ENCODE peak calls at places on chromosomes 1 and 21, in four cellular contexts. O is ascending aorta; F is CD4-positive, alpha-beta T cell; W is endothelial cell of umbilical vein. N is an unnamed sample. For H3K9me3, the result is how much of the 10 kb centered on the place peaks cover.

GRCh38 chr1:210688482-210689233 is 360.0 kb downstream of the HHAT start:
- DNase-seq in O (no peak), F (no peak), W (no peak), N (no peak)

GRCh38 chr1:247295274-247295684 is 36.4 kb downstream of the ZNF496 start:
- DNase-seq in O (no peak), F (no peak), W (no peak), N (no peak)

GRCh38 chr1:233459968-233460367 is 132.4 kb downstream of the MAP3K21 start:
- DNase-seq in O (no peak), F (no peak), W (no peak), N (no peak)

GRCh38 chr1:212860713-212861581 is 2.9 kb downstream of the FLVCR1 start:
- DNase-seq in O (no peak), F (no peak), W (no peak), N (no peak)

GRCh38 chr1:47187926-47188250 is 1.9 kb downstream of the PDZK1IP1 start:
- DNase-seq in O (peak), F (no peak), W (no peak), N (no peak)

GRCh38 chr21:45371649-45372048 is 33.3 kb upstream of the COL18A1 start:
- DNase-seq in O (no peak), F (no peak), W (no peak), N (no peak)

GRCh38 chr1:25991937-25992688 is 5.8 kb downstream of the PAFAH2 start:
- DNase-seq in O (no peak), F (no peak), W (no peak), N (no peak)

GRCh38 chr21:42160950-42161225 is 58.1 kb upstream of the ABCG1 start:
- DNase-seq in O (peak), F (no peak), W (no peak), N (no peak)

GRCh38 chr1:215891673-215892072 is 324.6 kb downstream of the KCTD3 start:
- DNase-seq in O (no peak), F (no peak), W (no peak), N (no peak)

GRCh38 chr1:9852410-9853301 is 28.9 kb upstream of the CLSTN1 start:
- DNase-seq in O (no peak), F (no peak), W (no peak), N (no peak)

GRCh38 chr1:8911416-8912309 is 33.2 kb upstream of the ENO1 start:
- DNase-seq in O (no peak), F (no peak), W (no peak), N (no peak)

GRCh38 chr1:68442822-68443556 is 6.8 kb downstream of the RPE65 start:
- DNase-seq in O (peak), F (no peak), W (peak), N (no peak)

GRCh38 chr1:228937851-228938247 is 202.6 kb downstream of the RHOU start:
- DNase-seq in O (no peak), F (no peak), W (no peak), N (no peak)

GRCh38 chr1:226980565-226981385 is 40.7 kb downstream of the COQ8A start:
- DNase-seq in O (no peak), F (no peak), W (no peak), N (no peak)

GRCh38 chr1:168391759-168392681 is 111.3 kb downstream of the TBX19 start:
- DNase-seq in O (no peak), F (no peak), W (no peak), N (no peak)

GRCh38 chr1:27330786-27331185 is 8.8 kb downstream of the TMEM222 start:
- DNase-seq in O (no peak), F (no peak), W (no peak), N (no peak)

GRCh38 chr1:87951852-87952251 is 623.2 kb downstream of the LMO4 start:
- DNase-seq in O (no peak), F (no peak), W (peak), N (no peak)

GRCh38 chr1:57431400-57431799 is 7.5 kb upstream of the DAB1 start:
- DNase-seq in O (no peak), F (no peak), W (no peak), N (no peak)

GRCh38 chr1:31372961-31373896 is at the start of gene FABP3:
- DNase-seq in O (peak), F (no peak), W (peak), N (no peak)

GRCh38 chr1:34924759-34925555 is 4.5 kb downstream of the DLGAP3 start:
- DNase-seq in O (peak), F (peak), W (peak), N (peak)

GRCh38 chr1:112251766-112252506 is 144.1 kb upstream of the CTTNBP2NL start:
- DNase-seq in O (peak), F (no peak), W (peak), N (no peak)

GRCh38 chr1:4351453-4351852 is 303.0 kb upstream of the AJAP1 start:
- DNase-seq in O (no peak), F (no peak), W (no peak), N (no peak)
- H3K9me3 ChIP-seq in O (under half), F (under half), W (under half), N (under half)

GRCh38 chr1:95437011-95437410 is 203.0 kb downstream of the RWDD3 start:
- DNase-seq in O (no peak), F (no peak), W (no peak), N (no peak)

GRCh38 chr1:95435611-95436010 is 201.6 kb downstream of the RWDD3 start:
- DNase-seq in O (no peak), F (no peak), W (no peak), N (no peak)

GRCh38 chr1:95438213-95438948 is 204.4 kb downstream of the RWDD3 start:
- DNase-seq in O (no peak), F (no peak), W (no peak), N (no peak)

DNA sequence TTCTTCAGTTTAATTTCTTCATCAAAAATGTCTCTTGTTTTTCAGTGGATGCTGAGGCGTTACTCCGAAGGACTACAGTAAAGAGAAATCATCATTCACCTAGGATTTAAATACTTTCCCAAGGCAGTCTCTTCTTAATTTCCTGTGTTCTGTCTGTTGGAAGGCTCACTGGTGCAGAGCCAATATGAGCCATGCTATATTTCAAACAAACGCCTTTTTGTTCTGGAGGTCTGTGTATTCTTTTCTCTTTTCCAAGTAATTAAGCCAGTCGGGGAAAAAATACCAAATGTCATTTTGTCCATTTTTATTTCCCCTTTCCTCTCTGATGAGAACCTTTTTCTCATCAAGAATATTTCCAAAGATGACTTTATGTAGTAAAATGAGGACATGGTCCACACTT is 206.5 kb downstream of the RWDD3 start:
- DNase-seq in O (no peak), F (no peak), W (no peak), N (no peak)
- H3K9me3 ChIP-seq in O (under half), F (under half), W (under half), N (under half)

GRCh38 chr1:4027492-4028138 is 127.5 kb upstream of the C1orf174 start:
- DNase-seq in O (no peak), F (no peak), W (no peak), N (no peak)
- H3K9me3 ChIP-seq in O (under half), F (under half), W (under half), N (under half)

DNA sequence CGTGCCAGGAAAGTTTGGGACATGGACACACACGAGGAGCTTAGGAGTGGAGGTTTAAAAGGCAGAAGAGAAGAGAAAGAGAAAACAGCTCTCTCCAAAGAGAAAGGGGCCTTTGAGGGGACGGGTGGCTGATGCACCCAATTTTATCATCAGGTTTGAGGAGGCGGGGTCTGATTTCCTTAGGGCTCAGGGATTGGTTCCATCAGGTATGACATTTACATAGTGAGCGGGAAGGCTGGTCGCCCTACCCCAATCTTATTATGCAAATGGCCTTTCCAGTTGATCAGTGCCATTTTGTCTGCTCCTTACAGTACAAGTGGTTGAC is 749.1 kb upstream of the TPTE start:
- DNase-seq in O (no peak), F (no peak), W (no peak), N (no peak)
- H3K9me3 ChIP-seq in O (under half), F (under half), W (under half), N (under half)